ENCODE peak calls at places on chromosomes 13 and 19, in six cellular contexts. I is IMR-90, L is psoas muscle, G is cardiac muscle cell, C is upper lobe of right lung, W is brain microvascular endothelial cell. P is an unnamed sample.

GRCh38 chr19:7665076-7665475 is 3.8 kb upstream of the RETN start:
- DNase-seq in W (no peak), G (no peak), I (peak; percentile 73), L (no peak), C (no peak), P (peak; percentile 11)

GRCh38 chr19:33132425-33132824 is 511 bp downstream of the WDR88 start:
- DNase-seq in L (no peak), I (no peak), W (no peak), G (no peak), C (no peak), P (no peak)

GRCh38 chr19:38892841-38893240 is 6.6 kb downstream of the SIRT2 start:
- DNase-seq in I (no peak), L (no peak), G (no peak), W (no peak), C (no peak), P (no peak)

GRCh38 chr13:40200273-40200978 is 466.0 kb downstream of the FOXO1 start:
- DNase-seq in C (no peak), L (no peak), I (no peak), W (no peak), G (no peak), P (no peak)

GRCh38 chr19:55519461-55520311 is 17.2 kb downstream of the SBK2 start:
- DNase-seq in I (peak; percentile 98), L (no peak), W (peak; percentile 72), G (no peak), C (no peak), P (peak; percentile 96)

GRCh38 chr13:98123176-98123575 is 19.7 kb upstream of the FARP1 start:
- DNase-seq in W (no peak), C (no peak), G (no peak), L (no peak), I (no peak), P (no peak)

GRCh38 chr19:17327654-17328516 is 6.8 kb downstream of the ANO8 start:
- DNase-seq in C (peak; percentile 92), L (no peak), I (no peak), G (peak; percentile 89), W (no peak), P (no peak)

GRCh38 chr13:71218960-71219359 is 648.0 kb downstream of the DACH1 start:
- DNase-seq in L (no peak), W (no peak), C (no peak), I (no peak), G (peak; percentile 3), P (no peak)

GRCh38 chr19:49870309-49870901 is 3.0 kb upstream of the PNKP start:
- DNase-seq in W (no peak), L (peak; percentile 33), G (no peak), I (no peak), C (no peak), P (no peak)

GRCh38 chr19:14004619-14005380 is 1.3 kb downstream of the RFX1 start:
- DNase-seq in W (no peak), C (peak; percentile 84), L (peak; percentile 58), I (no peak), G (no peak), P (no peak)

GRCh38 chr13:91141619-91142061 is 205.8 kb upstream of the MIR17HG start:
- DNase-seq in W (peak; percentile 22), C (no peak), I (no peak), G (no peak), L (no peak), P (no peak)

GRCh38 chr13:42046448-42046847 is 2.0 kb upstream of the DGKH start:
- DNase-seq in C (no peak), W (no peak), L (no peak), G (no peak), I (no peak), P (no peak)

GRCh38 chr13:42049454-42049780 is 969 bp downstream of the DGKH start:
- DNase-seq in G (no peak), L (no peak), I (no peak), C (no peak), W (no peak), P (no peak)

GRCh38 chr13:42047561-42048322 is 706 bp upstream of the DGKH start:
- DNase-seq in G (peak; percentile 57), L (peak; percentile 32), W (peak; percentile 43), C (peak; percentile 76), I (peak; percentile 70), P (peak; percentile 51)

GRCh38 chr13:42048323-42048624 is 174 bp upstream of the DGKH start:
- DNase-seq in G (no peak), I (no peak), L (no peak), W (no peak), C (no peak), P (no peak)

GRCh38 chr13:42048625-42049453 is at the start of gene DGKH:
- DNase-seq in L (peak; percentile 84), W (peak; percentile 78), G (peak; percentile 83), I (peak; percentile 78), C (peak; percentile 92), P (peak; percentile 68)
- TF ChIP-seq CTCF in L (no peak), W (no peak), G (peak; percentile 10), I (peak; percentile 31), C (peak; percentile 32), P (peak; percentile 31)

DNA sequence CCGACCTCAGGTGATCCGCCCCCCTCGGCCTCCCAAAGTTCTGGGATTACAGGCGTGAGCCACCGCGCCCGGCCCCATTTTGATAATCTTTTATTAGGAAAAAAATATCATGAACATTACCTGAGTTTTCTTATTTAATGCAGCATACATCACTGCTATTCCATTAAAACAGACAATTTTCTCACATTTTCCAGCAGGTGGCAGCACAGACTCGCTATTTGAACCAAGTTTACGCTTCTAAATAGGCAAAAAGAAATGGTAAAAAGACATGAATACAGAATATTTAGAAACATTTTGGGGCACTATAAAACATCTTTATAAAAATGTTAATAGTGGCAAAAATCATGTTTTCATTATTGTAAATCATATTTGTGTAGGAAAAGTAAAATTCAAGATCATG is 903.1 kb downstream of the SLITRK6 start:
- DNase-seq in W (peak; percentile 27), L (no peak), C (no peak), I (peak; percentile 61), G (peak; percentile 51), P (peak; percentile 48)
- TF ChIP-seq CTCF in W (peak; percentile 60), L (peak; percentile 44), C (peak; percentile 61), I (peak; percentile 75), G (peak; percentile 51), P (peak; percentile 87)

DNA sequence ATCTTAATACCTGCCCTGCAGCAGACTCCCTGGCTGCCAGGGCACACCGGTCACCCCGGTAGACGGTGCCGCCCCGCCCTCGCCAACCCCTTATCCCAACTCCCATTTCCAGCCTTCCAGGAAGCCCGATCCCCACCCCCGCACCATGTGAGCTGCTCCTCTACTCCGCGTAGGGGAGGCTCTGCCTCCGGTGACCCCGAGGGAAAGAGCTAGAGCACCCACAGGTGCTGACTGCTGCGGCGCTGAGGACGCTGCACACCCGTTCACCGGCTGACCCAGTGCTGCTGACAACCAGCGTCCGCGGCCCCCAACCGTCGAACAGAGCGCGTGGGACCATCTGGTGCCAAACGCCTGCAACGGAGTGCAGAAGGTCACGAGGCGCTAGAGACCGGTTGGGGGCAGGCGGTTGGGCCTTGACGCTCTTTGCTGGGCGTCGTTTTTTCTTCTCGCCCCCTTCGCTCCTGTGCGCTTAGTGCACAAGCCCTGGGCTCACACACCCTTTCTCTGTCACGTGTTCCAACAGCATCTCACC is 59.6 kb upstream of the ZNF599 start:
- DNase-seq in I (no peak), L (no peak), W (no peak), G (no peak), C (no peak), P (no peak)
- TF ChIP-seq CTCF in I (no peak), L (no peak), W (no peak), G (no peak), C (no peak), P (no peak)

GRCh38 chr19:19404879-19405860 is at the start of gene GATAD2A:
- DNase-seq in W (peak; percentile 76), L (peak; percentile 95), I (peak; percentile 89), C (peak; percentile 96), G (peak; percentile 96), P (peak; percentile 90)
- TF ChIP-seq CTCF in W (peak; percentile 13), L (peak; percentile 32), I (peak; percentile 41), C (peak; percentile 46), G (peak; percentile 30), P (peak; percentile 71)

GRCh38 chr19:41397086-41398041 is at the start of the genes BCKDHA and EXOSC5:
- DNase-seq in G (peak; percentile 100), W (peak; percentile 100), L (peak; percentile 100), C (peak; percentile 99), I (peak; percentile 100), P (peak; percentile 100)
- TF ChIP-seq CTCF in G (no peak), W (no peak), L (no peak), C (no peak), I (no peak), P (peak; percentile 11)

GRCh38 chr19:4902796-4903195 is at the start of gene ARRDC5:
- DNase-seq in I (no peak), W (no peak), G (no peak), C (no peak), L (no peak), P (no peak)
- TF ChIP-seq CTCF in I (no peak), W (no peak), G (no peak), C (no peak), L (no peak), P (no peak)

GRCh38 chr19:39924389-39924788 is 10.0 kb downstream of the FCGBP start:
- DNase-seq in L (no peak), I (no peak), C (no peak), W (no peak), G (no peak), P (no peak)
- TF ChIP-seq CTCF in L (no peak), I (no peak), C (no peak), W (no peak), G (no peak), P (no peak)

GRCh38 chr13:25249001-25249543 is 38.2 kb downstream of the MTMR6 start:
- DNase-seq in C (no peak), W (peak; percentile 36), G (peak; percentile 34), I (peak; percentile 43), L (no peak), P (peak; percentile 60)
- TF ChIP-seq CTCF in C (peak; percentile 17), W (peak; percentile 68), G (peak; percentile 44), I (peak; percentile 40), L (no peak), P (peak; percentile 67)

GRCh38 chr13:38417727-38418126 is 68.1 kb downstream of the UFM1 start:
- DNase-seq in W (peak; percentile 9), G (no peak), L (no peak), I (peak; percentile 1), C (no peak), P (peak; percentile 45)
- TF ChIP-seq CTCF in W (peak; percentile 45), G (peak; percentile 34), L (peak; percentile 10), I (no peak), C (peak; percentile 7), P (peak; percentile 74)

DNA sequence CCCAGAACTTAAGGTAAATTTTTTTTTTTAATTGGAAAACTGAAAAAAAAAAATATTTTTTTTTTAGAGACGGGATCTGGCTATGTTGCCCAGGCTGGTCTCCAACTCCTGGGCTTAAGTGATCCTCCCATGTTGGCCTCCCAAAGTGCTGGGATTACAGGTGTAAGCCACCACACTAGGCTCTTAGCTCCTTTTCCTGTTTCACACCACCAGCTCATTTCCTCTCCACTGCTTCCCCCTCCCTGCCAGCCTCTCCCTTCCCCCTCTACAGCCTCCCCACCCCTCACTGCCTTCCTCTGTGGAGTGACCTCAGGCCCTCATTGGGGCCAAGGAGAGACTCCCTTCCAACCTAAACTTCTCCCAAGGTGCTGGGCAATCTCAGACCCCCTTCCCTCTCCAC is 4.2 kb upstream of the GIPR start:
- DNase-seq in W (no peak), G (no peak), I (no peak), L (no peak), C (no peak), P (no peak)
- TF ChIP-seq CTCF in W (no peak), G (no peak), I (no peak), L (no peak), C (no peak), P (no peak)